ENCODE peak calls at places on chromosomes 4 and X, in ten cellular contexts. J is SK-N-SH, X is HL-60, M is suprapubic skin, A is SK-N-MC, G is prostate gland, E is transverse colon, H is HCT116, O is H1, F is spleen. I is an unnamed sample.

GRCh38 chr4:56976878-56977320 is 507 bp downstream of the NOA1 start:
- DNase-seq in A (no peak), H (peak), X (no peak), F (peak), M (peak), G (peak), J (peak), E (peak), O (peak), I (peak)

GRCh38 chr4:118175506-118175905 is 141.2 kb downstream of the NDST3 start:
- DNase-seq in O (no peak), G (no peak), F (no peak), J (no peak), E (no peak), A (no peak), H (no peak), X (no peak), M (no peak), I (no peak)

GRCh38 chr4:11585506-11585905 is 156.8 kb upstream of the HS3ST1 start:
- DNase-seq in J (no peak), M (no peak), O (no peak), G (no peak), A (no peak), E (peak), X (no peak), H (peak), F (no peak), I (peak)

GRCh38 chr4:21656832-21657231 is 291.7 kb downstream of the KCNIP4 start:
- DNase-seq in X (no peak), A (no peak), E (no peak), J (no peak), F (no peak), G (no peak), H (peak), M (no peak), O (no peak), I (no peak)

GRCh38 chrX:107747596-107748161 is 27.9 kb downstream of the TSC22D3 start:
- DNase-seq in H (no peak), X (no peak), A (no peak), M (no peak), J (no peak), F (no peak), O (no peak), G (peak), E (peak), I (no peak)

GRCh38 chr4:2830632-2831610 is 12.7 kb upstream of the ADD1 start:
- DNase-seq in M (no peak), A (no peak), E (peak), F (peak), O (no peak), J (peak), G (no peak), X (no peak), H (no peak), I (peak)

GRCh38 chr4:4852591-4853362 is 6.7 kb upstream of the MSX1 start:
- DNase-seq in E (no peak), X (no peak), H (no peak), J (peak), M (no peak), F (peak), O (peak), G (no peak), A (no peak), I (peak)

GRCh38 chrX:68440940-68441339 is 7.6 kb upstream of the OPHN1 start:
- DNase-seq in X (no peak), E (peak), F (no peak), H (no peak), M (peak), O (no peak), G (peak), A (no peak), J (peak), I (peak)

GRCh38 chrX:47247206-47247998 is 14.6 kb downstream of the USP11 start:
- DNase-seq in O (no peak), F (peak), X (no peak), A (no peak), E (no peak), J (peak), M (no peak), G (no peak), H (no peak), I (no peak)

GRCh38 chr4:3860061-3860912 is 94.1 kb downstream of the ADRA2C start:
- DNase-seq in E (no peak), O (no peak), A (no peak), H (no peak), M (no peak), F (no peak), J (no peak), X (no peak), G (no peak), I (no peak)

GRCh38 chrX:40158036-40158706 is 60.4 kb upstream of the BCOR start:
- DNase-seq in G (no peak), F (peak), E (no peak), X (no peak), H (no peak), M (peak), O (peak), J (no peak), A (no peak), I (no peak)

GRCh38 chr4:97656034-97656720 is 487.1 kb downstream of the STPG2 start:
- DNase-seq in O (no peak), M (no peak), A (no peak), H (peak), J (no peak), X (no peak), F (no peak), E (no peak), G (no peak), I (no peak)

GRCh38 chrX:123422875-123423274 is 238.8 kb downstream of the GRIA3 start:
- DNase-seq in X (no peak), G (no peak), J (peak), M (no peak), E (peak), A (no peak), F (no peak), O (no peak), H (no peak), I (no peak)

GRCh38 chr4:34720563-34720962 is 1523.8 kb downstream of the ARAP2 start:
- DNase-seq in F (no peak), A (peak), J (peak), O (no peak), X (no peak), G (no peak), H (peak), M (no peak), E (no peak), I (no peak)

GRCh38 chr4:40003986-40004385 is 26.3 kb upstream of the PDS5A start:
- DNase-seq in X (peak), A (no peak), O (no peak), G (no peak), E (no peak), H (no peak), F (no peak), M (no peak), J (no peak), I (no peak)

GRCh38 chr4:180827610-180828009 is 1415.6 kb upstream of the TENM3 start:
- DNase-seq in A (no peak), X (no peak), J (no peak), M (no peak), O (no peak), G (no peak), H (no peak), E (no peak), F (no peak), I (no peak)

GRCh38 chr4:143282170-143282760 is 54.4 kb upstream of the GAB1 start:
- DNase-seq in M (no peak), A (no peak), G (no peak), J (peak), F (no peak), H (no peak), E (no peak), X (no peak), O (no peak), I (no peak)

GRCh38 chr4:168631241-168632151 is 134.6 kb downstream of the PALLD start:
- DNase-seq in J (peak), M (peak), A (no peak), E (peak), H (no peak), G (peak), X (no peak), O (peak), F (peak), I (peak)

GRCh38 chr4:7857238-7857701 is 82.4 kb downstream of the AFAP1 start:
- DNase-seq in H (no peak), J (no peak), G (no peak), E (no peak), X (no peak), M (no peak), A (no peak), O (no peak), F (no peak), I (no peak)

GRCh38 chr4:78242071-78242470 is 184.9 kb downstream of the FRAS1 start:
- DNase-seq in F (no peak), A (no peak), M (no peak), G (no peak), J (no peak), E (no peak), H (no peak), X (no peak), O (no peak), I (no peak)

GRCh38 chr4:94504545-94504944 is 52.8 kb downstream of the PDLIM5 start:
- DNase-seq in H (no peak), G (no peak), M (no peak), O (no peak), X (no peak), A (no peak), E (no peak), F (no peak), J (no peak), I (no peak)

GRCh38 chr4:4859799-4860380 is 425 bp downstream of the MSX1 start:
- DNase-seq in J (peak), X (no peak), H (no peak), M (no peak), A (no peak), G (no peak), F (no peak), E (no peak), O (no peak), I (no peak)

GRCh38 chr4:127788517-127788916 is 6.4 kb downstream of the HSPA4L start:
- DNase-seq in G (no peak), J (peak), X (no peak), F (no peak), O (no peak), E (no peak), H (peak), M (no peak), A (no peak), I (no peak)

GRCh38 chr4:126850286-126850685 is 782.5 kb upstream of the INTU start:
- DNase-seq in J (peak), A (no peak), F (no peak), X (no peak), E (no peak), O (no peak), G (no peak), M (no peak), H (peak), I (no peak)

GRCh38 chr4:17380347-17380746 is 131.5 kb downstream of the QDPR start:
- DNase-seq in E (no peak), A (no peak), H (no peak), J (no peak), O (no peak), G (no peak), X (no peak), M (no peak), F (no peak), I (no peak)

GRCh38 chr4:165604181-165604580 is 225.4 kb downstream of the CPE start:
- DNase-seq in J (no peak), A (no peak), H (no peak), O (no peak), G (no peak), F (no peak), M (no peak), E (no peak), X (no peak), I (no peak)

GRCh38 chr4:173504181-173504503 is 25.9 kb downstream of the HAND2 start:
- DNase-seq in J (no peak), G (no peak), M (peak), O (no peak), F (no peak), H (no peak), X (no peak), A (no peak), E (no peak), I (no peak)

GRCh38 chr4:10295326-10295725 is 161.9 kb downstream of the ZNF518B start:
- DNase-seq in G (no peak), O (no peak), A (no peak), M (no peak), E (no peak), X (no peak), H (no peak), J (no peak), F (no peak), I (no peak)

GRCh38 chr4:119025440-119025839 is 110.2 kb upstream of the MYOZ2 start:
- DNase-seq in X (no peak), M (no peak), E (peak), F (no peak), A (no peak), H (peak), O (no peak), J (no peak), G (peak), I (peak)

DNA sequence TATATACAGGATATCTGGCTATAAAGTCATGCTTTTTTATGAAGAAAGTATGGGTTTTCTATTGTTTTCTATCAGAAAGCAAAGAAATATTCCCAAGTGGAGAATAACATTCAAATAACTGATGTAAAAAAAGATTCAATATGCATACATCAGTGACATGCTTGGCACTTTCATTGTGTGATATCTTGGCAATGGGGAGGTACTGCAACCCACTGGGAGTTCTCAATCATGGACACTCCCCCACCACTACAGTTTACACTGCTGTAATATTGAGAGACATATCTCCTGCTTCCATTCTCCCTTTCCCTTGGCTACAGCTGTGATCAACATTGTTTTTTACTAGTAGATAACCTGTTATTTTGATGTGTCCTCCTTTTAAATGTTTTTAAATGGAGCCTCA is 257.8 kb downstream of the CAMK2D start:
- DNase-seq in X (no peak), M (no peak), O (no peak), H (no peak), A (no peak), G (no peak), F (no peak), E (no peak), J (no peak), I (no peak)
- TF ChIP-seq POLR2AphosphoS5 in X (no peak), M (no peak), O (no peak), H (no peak), A (no peak), G (no peak), F (no peak), E (no peak), J (no peak), I (no peak)

DNA sequence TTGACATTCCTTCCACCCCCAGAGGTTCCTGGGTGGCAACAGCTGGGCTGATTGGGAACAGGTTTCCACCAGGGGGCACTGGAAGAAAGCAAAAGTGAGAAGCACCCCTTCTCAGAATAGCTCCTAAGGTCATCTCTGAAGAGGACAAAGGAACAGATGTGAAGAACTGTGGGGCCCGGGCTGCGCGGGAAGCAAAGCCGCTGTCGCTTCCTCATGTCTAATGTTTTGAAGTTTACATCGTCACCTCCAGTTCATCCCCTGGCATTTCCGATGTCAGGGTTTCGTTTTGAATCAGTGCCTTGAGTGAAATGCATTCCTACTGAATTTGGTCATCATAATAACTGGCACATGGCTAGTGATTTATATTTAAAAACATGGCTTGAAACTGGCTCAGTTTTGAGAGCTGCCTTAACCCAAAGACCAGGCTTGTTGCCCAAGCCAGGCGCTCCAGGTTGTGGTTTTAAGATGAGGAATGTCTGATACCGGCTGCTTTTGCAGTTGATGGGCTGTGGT is 6.1 kb downstream of the TXK start:
- DNase-seq in H (peak), J (peak), X (peak), G (peak), E (peak), A (peak), M (no peak), O (peak), F (peak), I (peak)
- H3K27ac ChIP-seq in H (peak), J (peak), X (peak), G (peak), E (no peak), A (no peak), M (no peak), O (no peak), F (no peak), I (peak)

DNA sequence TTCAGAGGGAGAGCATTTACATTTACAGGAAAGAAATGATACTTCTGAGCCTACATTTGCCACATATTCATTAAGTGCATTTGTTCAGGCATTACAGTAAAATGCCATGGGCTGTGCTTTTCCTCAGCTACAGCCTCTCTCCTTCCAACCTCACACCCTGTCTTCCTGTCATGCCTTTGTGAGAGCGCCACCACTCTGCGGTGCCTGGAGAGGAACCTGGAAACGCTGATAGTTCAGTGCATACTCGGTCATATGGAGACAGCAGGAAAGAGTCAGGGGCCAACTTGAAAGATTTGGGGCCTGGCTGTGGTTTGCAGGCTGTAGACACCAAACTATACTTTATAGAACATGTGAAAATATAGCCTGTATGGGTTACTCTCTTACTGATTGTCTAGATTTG is 40.5 kb downstream of the NFKB1 start:
- DNase-seq in F (no peak), O (peak), E (peak), X (no peak), G (no peak), M (no peak), A (no peak), J (no peak), H (no peak), I (no peak)
- TF ChIP-seq POLR2AphosphoS5 in F (no peak), O (no peak), E (no peak), X (no peak), G (no peak), M (no peak), A (no peak), J (no peak), H (no peak), I (no peak)

DNA sequence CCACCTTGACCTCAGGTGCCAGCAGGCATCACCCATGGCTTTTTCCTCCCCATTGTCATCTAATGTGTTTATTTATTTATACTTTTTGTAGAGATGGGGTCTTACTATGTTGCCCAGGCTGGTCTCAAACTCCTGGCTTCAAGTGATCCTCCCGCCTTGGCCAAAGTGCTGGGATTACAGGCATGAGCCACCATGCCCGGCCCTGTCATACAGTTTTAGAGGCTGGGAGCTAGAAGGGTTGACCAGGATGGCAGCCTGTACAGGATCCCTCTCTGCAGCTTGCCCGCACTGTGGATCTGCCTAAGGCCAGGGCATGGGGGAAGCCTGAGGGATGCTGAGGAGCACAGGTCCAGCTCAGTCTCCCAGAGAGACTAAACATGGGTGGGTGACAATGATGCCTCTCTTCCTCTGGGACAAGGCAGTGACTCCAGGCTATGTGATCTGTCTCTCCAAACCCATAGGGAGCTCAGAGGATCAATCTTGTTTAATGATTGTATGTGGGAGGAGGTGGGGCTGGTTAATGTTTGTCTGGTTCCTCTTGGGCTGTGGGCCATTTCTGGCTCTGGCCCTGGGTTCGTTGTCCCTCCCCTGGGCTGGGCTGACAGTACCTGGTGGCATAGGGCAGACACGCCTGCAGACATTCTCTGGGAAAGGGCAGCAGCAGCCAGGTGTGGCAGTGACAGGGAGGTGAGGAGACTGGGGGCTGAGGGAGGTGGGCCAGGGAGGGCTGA is 8.3 kb upstream of the GJB1 start:
- DNase-seq in X (no peak), E (peak), O (no peak), G (peak), M (no peak), F (no peak), J (no peak), H (no peak), A (no peak), I (peak)
- H3K27ac ChIP-seq in X (no peak), E (peak), O (no peak), G (no peak), M (no peak), F (no peak), J (no peak), H (no peak), A (no peak), I (peak)

I was measured in stomach.